ENCODE peak calls at places on chromosomes 7 and 10, in four cellular contexts. One of them, this sample, is unnamed.
A peak's percentile ranks its signal among the peaks of the same experiment; 100 is the strongest.

GRCh38 chr10:132395704-132396494 is 1.1 kb upstream of the PWWP2B start:
- DNase-seq in hepatocyte: peak; percentile 88
- DNase-seq in GM23248: peak; percentile 68
- DNase-seq in OCI-LY7: no peak
- DNase-seq in this sample: no peak

GRCh38 chr10:44253769-44254462 is 131.0 kb downstream of the CXCL12 start:
- DNase-seq in hepatocyte: peak; percentile 83
- DNase-seq in GM23248: peak; percentile 92
- DNase-seq in OCI-LY7: no peak
- DNase-seq in this sample: no peak

GRCh38 chr7:106866298-106867281 is 1.5 kb downstream of the PIK3CG start:
- DNase-seq in hepatocyte: no peak
- DNase-seq in GM23248: no peak
- DNase-seq in OCI-LY7: peak; percentile 64
- DNase-seq in this sample: peak; percentile 84

GRCh38 chr7:26618898-26619297 is 245.5 kb downstream of the SKAP2 start:
- DNase-seq in hepatocyte: no peak
- DNase-seq in GM23248: no peak
- DNase-seq in OCI-LY7: no peak
- DNase-seq in this sample: no peak

GRCh38 chr7:143892527-143893300 is 9.3 kb downstream of the TCAF1 start:
- DNase-seq in hepatocyte: no peak
- DNase-seq in GM23248: peak; percentile 30
- DNase-seq in OCI-LY7: peak; percentile 43
- DNase-seq in this sample: peak; percentile 83

GRCh38 chr7:1142051-1142635 is 17.9 kb downstream of the ZFAND2A start:
- DNase-seq in hepatocyte: no peak
- DNase-seq in GM23248: peak; percentile 48
- DNase-seq in OCI-LY7: no peak
- DNase-seq in this sample: no peak

GRCh38 chr10:132762267-132762666 is 23.7 kb downstream of the NKX6-2 start:
- DNase-seq in hepatocyte: no peak
- DNase-seq in GM23248: no peak
- DNase-seq in OCI-LY7: no peak
- DNase-seq in this sample: no peak

GRCh38 chr10:123559066-123559822 is 106.9 kb upstream of the GPR26 start:
- DNase-seq in hepatocyte: peak; percentile 75
- DNase-seq in GM23248: peak; percentile 70
- DNase-seq in OCI-LY7: peak; percentile 57
- DNase-seq in this sample: peak; percentile 78

GRCh38 chr10:2463301-2463700 is 604.0 kb upstream of the PFKP start:
- DNase-seq in hepatocyte: no peak
- DNase-seq in GM23248: no peak
- DNase-seq in OCI-LY7: no peak
- DNase-seq in this sample: no peak

GRCh38 chr10:131205556-131205955 is 106.0 kb downstream of the TCERG1L start:
- DNase-seq in hepatocyte: no peak
- DNase-seq in GM23248: no peak
- DNase-seq in OCI-LY7: no peak
- DNase-seq in this sample: no peak

GRCh38 chr10:82267465-82267864 is 392.5 kb downstream of the NRG3 start:
- DNase-seq in hepatocyte: no peak
- DNase-seq in GM23248: no peak
- DNase-seq in OCI-LY7: no peak
- DNase-seq in this sample: no peak

GRCh38 chr7:122315507-122316466 is 11.2 kb upstream of the FEZF1 start:
- DNase-seq in hepatocyte: no peak
- DNase-seq in GM23248: no peak
- DNase-seq in OCI-LY7: no peak
- DNase-seq in this sample: no peak

DNA sequence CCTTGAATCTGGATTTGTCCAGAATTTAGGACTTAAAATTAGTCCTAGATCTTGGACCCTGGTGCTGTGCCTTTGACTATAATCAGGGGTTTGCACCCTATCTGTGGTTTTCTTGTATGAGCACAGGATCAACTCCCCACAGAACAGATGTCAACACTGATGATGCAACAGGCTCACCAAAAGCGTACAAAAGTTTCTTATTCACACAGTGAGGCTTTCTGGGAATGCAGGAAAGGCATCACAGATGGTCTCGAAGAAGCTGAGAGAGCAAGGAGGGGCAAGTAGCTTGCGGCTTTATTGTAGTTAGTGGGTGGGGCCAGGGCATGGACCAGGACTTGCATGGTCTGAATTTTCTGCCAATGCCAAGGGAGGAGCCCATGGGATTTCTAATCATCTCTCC is 46.2 kb downstream of the SEC61G start:
- DNase-seq in hepatocyte: no peak
- DNase-seq in GM23248: no peak
- DNase-seq in OCI-LY7: no peak
- DNase-seq in this sample: no peak
- H3K9me2 ChIP-seq in hepatocyte: no peaks in the 10 kb centered on the region
- H3K9me2 ChIP-seq in GM23248: no peaks in the 10 kb centered on the region
- H3K9me2 ChIP-seq in OCI-LY7: no peaks in the 10 kb centered on the region
- H3K9me2 ChIP-seq in this sample: no peaks in the 10 kb centered on the region

GRCh38 chr7:131897790-131898165 is 341.4 kb upstream of the PODXL start:
- DNase-seq in hepatocyte: no peak
- DNase-seq in GM23248: no peak
- DNase-seq in OCI-LY7: no peak
- DNase-seq in this sample: no peak
- H3K9me2 ChIP-seq in hepatocyte: no peaks in the 10 kb centered on the region
- H3K9me2 ChIP-seq in GM23248: no peaks in the 10 kb centered on the region
- H3K9me2 ChIP-seq in OCI-LY7: no peaks in the 10 kb centered on the region
- H3K9me2 ChIP-seq in this sample: no peaks in the 10 kb centered on the region

DNA sequence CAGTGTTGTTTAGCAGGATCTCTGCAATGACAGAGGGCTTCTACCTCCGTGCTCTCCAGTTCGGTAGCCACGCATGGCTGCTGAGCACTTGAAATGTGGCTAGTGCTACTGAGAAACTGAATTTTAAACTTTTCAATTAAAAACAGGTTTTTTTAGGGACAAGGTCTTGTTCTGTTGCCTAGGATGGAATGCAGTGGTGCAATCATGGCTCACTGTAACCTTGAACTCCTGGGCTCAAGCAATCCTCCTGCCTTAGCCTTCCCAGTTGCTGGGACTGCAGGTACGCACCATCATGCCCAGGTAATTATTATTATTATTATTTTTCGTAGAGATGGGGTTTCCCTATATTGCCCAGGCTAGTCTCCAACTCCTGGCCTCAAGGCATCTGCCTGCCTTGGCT is 13.4 kb upstream of the SFRP5 start:
- DNase-seq in hepatocyte: no peak
- DNase-seq in GM23248: no peak
- DNase-seq in OCI-LY7: no peak
- DNase-seq in this sample: no peak
- H3K9me2 ChIP-seq in hepatocyte: no peaks in the 10 kb centered on the region
- H3K9me2 ChIP-seq in GM23248: no peaks in the 10 kb centered on the region
- H3K9me2 ChIP-seq in OCI-LY7: no peaks in the 10 kb centered on the region
- H3K9me2 ChIP-seq in this sample: no peaks in the 10 kb centered on the region

GRCh38 chr7:131897016-131897789 is 340.8 kb upstream of the PODXL start:
- DNase-seq in hepatocyte: no peak
- DNase-seq in GM23248: peak; percentile 87
- DNase-seq in OCI-LY7: no peak
- DNase-seq in this sample: no peak
- H3K9me2 ChIP-seq in hepatocyte: no peaks in the 10 kb centered on the region
- H3K9me2 ChIP-seq in GM23248: no peaks in the 10 kb centered on the region
- H3K9me2 ChIP-seq in OCI-LY7: no peaks in the 10 kb centered on the region
- H3K9me2 ChIP-seq in this sample: no peaks in the 10 kb centered on the region

GRCh38 chr7:131898418-131898817 is 342.0 kb upstream of the PODXL start:
- DNase-seq in hepatocyte: no peak
- DNase-seq in GM23248: peak; percentile 66
- DNase-seq in OCI-LY7: no peak
- DNase-seq in this sample: no peak
- H3K9me2 ChIP-seq in hepatocyte: no peaks in the 10 kb centered on the region
- H3K9me2 ChIP-seq in GM23248: no peaks in the 10 kb centered on the region
- H3K9me2 ChIP-seq in OCI-LY7: no peaks in the 10 kb centered on the region
- H3K9me2 ChIP-seq in this sample: no peaks in the 10 kb centered on the region

DNA sequence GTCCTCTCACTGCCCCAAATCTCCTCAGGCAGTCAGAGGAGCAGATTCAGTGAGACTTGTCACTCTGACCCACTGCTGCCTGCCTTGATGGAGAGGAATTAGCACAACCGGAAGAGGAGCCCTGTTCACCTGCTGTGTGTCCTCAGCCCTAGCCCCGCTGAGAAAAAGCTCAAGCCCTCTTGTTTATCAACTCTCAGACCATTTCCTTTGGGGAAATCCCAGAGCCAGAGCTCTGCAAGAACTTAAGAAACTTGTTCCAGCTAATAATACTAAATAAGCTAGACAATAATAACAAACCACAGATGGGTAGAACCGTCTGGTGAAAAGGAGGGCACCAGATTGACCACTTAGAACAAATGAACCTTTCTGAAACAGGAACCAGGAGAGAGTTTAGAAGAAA is 37.7 kb upstream of the ITGB1 start:
- DNase-seq in hepatocyte: no peak
- DNase-seq in GM23248: no peak
- DNase-seq in OCI-LY7: peak; percentile 85
- DNase-seq in this sample: no peak
- H3K9me2 ChIP-seq in hepatocyte: no peaks in the 10 kb centered on the region
- H3K9me2 ChIP-seq in GM23248: no peaks in the 10 kb centered on the region
- H3K9me2 ChIP-seq in OCI-LY7: no peaks in the 10 kb centered on the region
- H3K9me2 ChIP-seq in this sample: no peaks in the 10 kb centered on the region

This sample was measured in Karpas-422.